ENCODE peak calls at places on chromosomes 4 and X, in seven cellular contexts. One of them, this sample, is unnamed.

GRCh38 chr4:140211693-140212092 is 57.7 kb upstream of the MAML3 start:
- DNase-seq in HCT116: no peak
- DNase-seq in heart left ventricle: no peak
- DNase-seq in stomach: no peak
- DNase-seq in IMR-90: no peak
- DNase-seq in testis: no peak
- DNase-seq in suprapubic skin: no peak
- DNase-seq in this sample: no peak

GRCh38 chr4:175929441-175929840 is 117.4 kb upstream of the GPM6A start:
- DNase-seq in testis: no peak
- DNase-seq in stomach: no peak
- DNase-seq in HCT116: no peak
- DNase-seq in suprapubic skin: no peak
- DNase-seq in heart left ventricle: no peak
- DNase-seq in IMR-90: no peak
- DNase-seq in this sample: no peak

GRCh38 chr4:148124512-148124911 is 317.7 kb downstream of the NR3C2 start:
- DNase-seq in suprapubic skin: no peak
- DNase-seq in testis: no peak
- DNase-seq in stomach: no peak
- DNase-seq in HCT116: no peak
- DNase-seq in heart left ventricle: no peak
- DNase-seq in IMR-90: no peak
- DNase-seq in this sample: no peak

GRCh38 chr4:152943673-152944072 is 7.5 kb downstream of the FHDC1 start:
- DNase-seq in heart left ventricle: no peak
- DNase-seq in testis: no peak
- DNase-seq in stomach: no peak
- DNase-seq in suprapubic skin: no peak
- DNase-seq in HCT116: no peak
- DNase-seq in IMR-90: peak; percentile 44
- DNase-seq in this sample: peak; percentile 46

GRCh38 chr4:76108467-76109181 is 34.1 kb downstream of the ART3 start:
- DNase-seq in heart left ventricle: no peak
- DNase-seq in IMR-90: no peak
- DNase-seq in testis: no peak
- DNase-seq in stomach: no peak
- DNase-seq in suprapubic skin: no peak
- DNase-seq in HCT116: no peak
- DNase-seq in this sample: no peak

GRCh38 chrX:149937881-149938426 is 337 bp downstream of the EOLA2 start:
- DNase-seq in IMR-90: peak; percentile 0
- DNase-seq in HCT116: no peak
- DNase-seq in suprapubic skin: peak; percentile 77
- DNase-seq in stomach: no peak
- DNase-seq in heart left ventricle: no peak
- DNase-seq in testis: no peak
- DNase-seq in this sample: no peak

GRCh38 chr4:40986375-40986774 is 228.0 kb downstream of the APBB2 start:
- DNase-seq in HCT116: no peak
- DNase-seq in suprapubic skin: no peak
- DNase-seq in testis: no peak
- DNase-seq in IMR-90: no peak
- DNase-seq in heart left ventricle: no peak
- DNase-seq in stomach: no peak
- DNase-seq in this sample: no peak

GRCh38 chr4:30870513-30870912 is 150.3 kb downstream of the PCDH7 start:
- DNase-seq in HCT116: peak; percentile 65
- DNase-seq in testis: no peak
- DNase-seq in heart left ventricle: no peak
- DNase-seq in IMR-90: no peak
- DNase-seq in stomach: no peak
- DNase-seq in suprapubic skin: no peak
- DNase-seq in this sample: no peak

GRCh38 chrX:53479295-53479694 is 45.1 kb upstream of the HSD17B10 start:
- DNase-seq in IMR-90: peak; percentile 16
- DNase-seq in stomach: no peak
- DNase-seq in testis: peak; percentile 15
- DNase-seq in heart left ventricle: no peak
- DNase-seq in HCT116: no peak
- DNase-seq in suprapubic skin: no peak
- DNase-seq in this sample: no peak

GRCh38 chr4:111230265-111230664 is 607.4 kb upstream of the PITX2 start:
- DNase-seq in testis: no peak
- DNase-seq in stomach: no peak
- DNase-seq in HCT116: no peak
- DNase-seq in heart left ventricle: no peak
- DNase-seq in suprapubic skin: no peak
- DNase-seq in IMR-90: peak; percentile 86
- DNase-seq in this sample: no peak

GRCh38 chr4:111231281-111231680 is 608.4 kb upstream of the PITX2 start:
- DNase-seq in IMR-90: no peak
- DNase-seq in HCT116: no peak
- DNase-seq in testis: no peak
- DNase-seq in stomach: no peak
- DNase-seq in suprapubic skin: no peak
- DNase-seq in heart left ventricle: no peak
- DNase-seq in this sample: no peak

GRCh38 chr4:111234939-111235338 is 612.1 kb upstream of the PITX2 start:
- DNase-seq in IMR-90: no peak
- DNase-seq in heart left ventricle: no peak
- DNase-seq in suprapubic skin: no peak
- DNase-seq in HCT116: no peak
- DNase-seq in testis: no peak
- DNase-seq in stomach: no peak
- DNase-seq in this sample: no peak
- H3K4me3 ChIP-seq in IMR-90: no peak overlapping the region
- H3K4me3 ChIP-seq in heart left ventricle: no peak overlapping the region
- H3K4me3 ChIP-seq in suprapubic skin: no peak overlapping the region
- H3K4me3 ChIP-seq in HCT116: no peak overlapping the region
- H3K4me3 ChIP-seq in testis: no peak overlapping the region
- H3K4me3 ChIP-seq in stomach: no peak overlapping the region
- H3K4me3 ChIP-seq in this sample: no peak overlapping the region

DNA sequence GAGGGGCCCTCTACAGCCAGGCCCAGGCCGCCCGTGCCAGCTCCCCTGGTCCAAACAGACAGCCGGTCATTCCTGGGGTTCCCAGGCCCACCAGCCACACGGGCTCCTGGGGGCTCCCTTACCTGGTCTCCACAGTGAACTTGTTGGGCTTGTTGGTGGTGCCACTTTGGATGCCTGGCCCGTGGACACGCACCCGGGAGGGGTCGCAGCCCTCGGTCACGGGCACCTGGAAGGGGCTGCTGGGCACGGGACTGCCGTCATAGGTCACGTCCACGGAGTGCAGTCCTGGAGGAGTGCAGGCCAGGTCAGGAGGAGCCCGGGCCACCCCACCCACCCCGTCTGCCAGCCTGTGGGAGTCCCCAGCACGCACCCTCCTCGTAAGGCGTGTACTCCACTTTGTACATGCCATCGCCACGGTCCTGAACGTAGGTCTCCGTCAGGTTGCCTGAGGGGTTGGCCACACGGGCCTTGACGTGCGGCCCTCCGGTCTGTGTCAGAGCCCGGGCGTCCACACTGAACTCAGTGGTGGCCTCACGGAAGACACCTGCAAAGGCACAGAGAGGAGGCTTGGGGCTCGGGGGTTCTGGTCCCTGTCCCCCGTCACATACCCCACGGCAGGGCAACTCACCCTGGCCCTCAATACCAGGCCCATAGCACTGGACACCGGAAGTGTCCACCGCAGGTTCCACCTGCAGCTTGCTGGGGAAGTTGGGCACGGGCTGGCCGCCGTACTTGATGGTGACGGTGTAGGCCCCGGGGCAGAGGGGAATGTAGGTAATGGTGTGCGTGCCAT is 14.9 kb downstream of the FLNA start:
- DNase-seq in stomach: no peak
- DNase-seq in HCT116: no peak
- DNase-seq in suprapubic skin: no peak
- DNase-seq in testis: no peak
- DNase-seq in heart left ventricle: no peak
- DNase-seq in IMR-90: no peak
- DNase-seq in this sample: no peak
- H3K4me1 ChIP-seq in stomach: no peaks in the 10 kb centered on the region
- H3K4me1 ChIP-seq in HCT116: no peaks in the 10 kb centered on the region
- H3K4me1 ChIP-seq in suprapubic skin: no peaks in the 10 kb centered on the region
- H3K4me1 ChIP-seq in testis: no peaks in the 10 kb centered on the region
- H3K4me1 ChIP-seq in heart left ventricle: no peaks in the 10 kb centered on the region
- H3K4me1 ChIP-seq in IMR-90: no peaks in the 10 kb centered on the region
- H3K4me1 ChIP-seq in this sample: no peaks in the 10 kb centered on the region

GRCh38 chr4:185304944-185305690 is 90.6 kb downstream of the LRP2BP start:
- DNase-seq in stomach: no peak
- DNase-seq in HCT116: no peak
- DNase-seq in IMR-90: peak; percentile 25
- DNase-seq in testis: no peak
- DNase-seq in heart left ventricle: no peak
- DNase-seq in suprapubic skin: no peak
- DNase-seq in this sample: no peak

GRCh38 chr4:185309770-185310169 is 86.0 kb downstream of the LRP2BP start:
- DNase-seq in stomach: no peak
- DNase-seq in IMR-90: no peak
- DNase-seq in testis: no peak
- DNase-seq in suprapubic skin: no peak
- DNase-seq in HCT116: no peak
- DNase-seq in heart left ventricle: no peak
- DNase-seq in this sample: no peak

GRCh38 chr4:185304541-185304940 is 91.2 kb downstream of the LRP2BP start:
- DNase-seq in heart left ventricle: no peak
- DNase-seq in testis: no peak
- DNase-seq in HCT116: no peak
- DNase-seq in suprapubic skin: no peak
- DNase-seq in stomach: no peak
- DNase-seq in IMR-90: peak; percentile 25
- DNase-seq in this sample: no peak

GRCh38 chr4:185307136-185307950 is 88.4 kb downstream of the LRP2BP start:
- DNase-seq in suprapubic skin: no peak
- DNase-seq in IMR-90: peak; percentile 31
- DNase-seq in heart left ventricle: no peak
- DNase-seq in HCT116: no peak
- DNase-seq in testis: no peak
- DNase-seq in stomach: no peak
- DNase-seq in this sample: no peak

GRCh38 chr4:185305979-185306442 is 89.7 kb downstream of the LRP2BP start:
- DNase-seq in testis: no peak
- DNase-seq in suprapubic skin: no peak
- DNase-seq in heart left ventricle: no peak
- DNase-seq in HCT116: peak; percentile 83
- DNase-seq in stomach: no peak
- DNase-seq in IMR-90: peak; percentile 97
- DNase-seq in this sample: no peak
- TF ChIP-seq POLR2A in testis: no peak
- TF ChIP-seq POLR2A in suprapubic skin: no peak
- TF ChIP-seq POLR2A in heart left ventricle: no peak
- TF ChIP-seq POLR2A in HCT116: no peak
- TF ChIP-seq POLR2A in stomach: no peak
- TF ChIP-seq POLR2A in IMR-90: no peak
- TF ChIP-seq POLR2A in this sample: no peak

GRCh38 chrX:73849054-73849453 is 286.1 kb downstream of the CHIC1 start:
- DNase-seq in stomach: no peak
- DNase-seq in suprapubic skin: no peak
- DNase-seq in IMR-90: no peak
- DNase-seq in heart left ventricle: no peak
- DNase-seq in HCT116: no peak
- DNase-seq in testis: no peak
- DNase-seq in this sample: no peak
- H3K4me3 ChIP-seq in stomach: no peak overlapping the region
- H3K4me3 ChIP-seq in suprapubic skin: no peak overlapping the region
- H3K4me3 ChIP-seq in IMR-90: peak overlapping the region; percentile 37
- H3K4me3 ChIP-seq in heart left ventricle: no peak overlapping the region
- H3K4me3 ChIP-seq in HCT116: no peak overlapping the region
- H3K4me3 ChIP-seq in testis: no peak overlapping the region
- H3K4me3 ChIP-seq in this sample: no peak overlapping the region